ENCODE peak calls at places on chromosome 4, in seven cellular contexts. S is colonic mucosa, Q is psoas muscle, H is neural crest cell, B is GM06990, N is RWPE1, Z is AG09309. D is an unnamed sample.

GRCh38 chr4:23759066-23759465 is 130.8 kb downstream of the PPARGC1A start:
- DNase-seq in S (no peak), Q (no peak), H (no peak), B (no peak), N (no peak), Z (no peak), D (no peak)

GRCh38 chr4:102483120-102483519 is 18.0 kb upstream of the NFKB1 start:
- DNase-seq in S (no peak), Q (no peak), H (no peak), B (no peak), N (no peak), Z (no peak), D (no peak)

GRCh38 chr4:123300222-123300621 is 96.4 kb upstream of the SPRY1 start:
- DNase-seq in S (no peak), Q (no peak), H (no peak), B (no peak), N (no peak), Z (no peak), D (no peak)

GRCh38 chr4:1836650-1837049 is 19.3 kb downstream of the LETM1 start:
- DNase-seq in S (no peak), Q (no peak), H (no peak), B (no peak), N (no peak), Z (no peak), D (no peak)

GRCh38 chr4:2560167-2560566 is 23.7 kb downstream of the FAM193A start:
- DNase-seq in S (no peak), Q (no peak), H (no peak), B (no peak), N (no peak), Z (no peak), D (no peak)

GRCh38 chr4:40212674-40213504 is 16.1 kb downstream of the RHOH start:
- DNase-seq in S (no peak), Q (no peak), H (no peak), B (no peak), N (no peak), Z (no peak), D (peak; percentile 4)

GRCh38 chr4:129342820-129343219 is 246.9 kb downstream of the C4orf33 start:
- DNase-seq in S (no peak), Q (no peak), H (no peak), B (no peak), N (peak; percentile 76), Z (peak; percentile 78), D (no peak)

GRCh38 chr4:69957209-69957608 is 8.3 kb downstream of the CSN2 start:
- DNase-seq in S (no peak), Q (no peak), H (no peak), B (no peak), N (no peak), Z (no peak), D (no peak)

GRCh38 chr4:184293552-184293951 is 75.9 kb upstream of the ENPP6 start:
- DNase-seq in S (peak; percentile 42), Q (no peak), H (no peak), B (no peak), N (no peak), Z (no peak), D (no peak)

GRCh38 chr4:163694385-163694784 is 199.9 kb downstream of the TMA16 start:
- DNase-seq in S (no peak), Q (no peak), H (no peak), B (no peak), N (peak; percentile 27), Z (no peak), D (no peak)

GRCh38 chr4:94375364-94375763 is 32.7 kb upstream of the HPGDS start:
- DNase-seq in S (no peak), Q (no peak), H (no peak), B (no peak), N (no peak), Z (no peak), D (no peak)

GRCh38 chr4:99723555-99724450 is 66.2 kb upstream of the C4orf54 start:
- DNase-seq in S (peak; percentile 54), Q (peak; percentile 88), H (no peak), B (no peak), N (peak; percentile 82), Z (peak; percentile 10), D (peak; percentile 19)

GRCh38 chr4:170128219-170128804 is 38.6 kb upstream of the AADAT start:
- DNase-seq in S (no peak), Q (no peak), H (no peak), B (no peak), N (no peak), Z (no peak), D (no peak)

GRCh38 chr4:96009720-96010119 is 169.8 kb downstream of the PDHA2 start:
- DNase-seq in S (no peak), Q (no peak), H (no peak), B (no peak), N (peak; percentile 34), Z (no peak), D (no peak)

GRCh38 chr4:158121203-158121586 is 51.6 kb downstream of the GASK1B start:
- DNase-seq in S (no peak), Q (no peak), H (no peak), B (no peak), N (peak; percentile 6), Z (peak; percentile 96), D (no peak)

GRCh38 chr4:7828011-7828720 is 111.5 kb downstream of the AFAP1 start:
- DNase-seq in S (peak; percentile 54), Q (peak; percentile 75), H (no peak), B (peak; percentile 25), N (peak; percentile 60), Z (peak; percentile 99), D (peak; percentile 76)

GRCh38 chr4:133146574-133147198 is 2.4 kb upstream of the PCDH10 start:
- DNase-seq in S (no peak), Q (peak; percentile 34), H (peak; percentile 73), B (no peak), N (no peak), Z (no peak), D (peak; percentile 52)

GRCh38 chr4:97309111-97309510 is 834.2 kb downstream of the STPG2 start:
- DNase-seq in S (no peak), Q (no peak), H (no peak), B (no peak), N (no peak), Z (no peak), D (no peak)

GRCh38 chr4:183960021-183960420 is 54.9 kb downstream of the STOX2 start:
- DNase-seq in S (peak; percentile 32), Q (peak; percentile 70), H (peak; percentile 64), B (no peak), N (peak; percentile 13), Z (no peak), D (no peak)

GRCh38 chr4:15961778-15962510 is 1.0 kb downstream of the FGFBP2 start:
- DNase-seq in S (no peak), Q (no peak), H (no peak), B (no peak), N (no peak), Z (no peak), D (peak; percentile 81)

GRCh38 chr4:74444891-74445642 is at the start of gene AREG:
- DNase-seq in S (peak; percentile 90), Q (peak; percentile 75), H (peak; percentile 20), B (peak; percentile 79), N (peak; percentile 87), Z (no peak), D (peak; percentile 91)

GRCh38 chr4:64899563-64899962 is 490.3 kb upstream of the TECRL start:
- DNase-seq in S (no peak), Q (no peak), H (no peak), B (no peak), N (no peak), Z (no peak), D (no peak)

GRCh38 chr4:111283066-111283677 is 660.3 kb upstream of the PITX2 start:
- DNase-seq in S (peak; percentile 74), Q (peak; percentile 69), H (peak; percentile 62), B (peak; percentile 7), N (peak; percentile 21), Z (peak; percentile 3), D (peak; percentile 65)

DNA sequence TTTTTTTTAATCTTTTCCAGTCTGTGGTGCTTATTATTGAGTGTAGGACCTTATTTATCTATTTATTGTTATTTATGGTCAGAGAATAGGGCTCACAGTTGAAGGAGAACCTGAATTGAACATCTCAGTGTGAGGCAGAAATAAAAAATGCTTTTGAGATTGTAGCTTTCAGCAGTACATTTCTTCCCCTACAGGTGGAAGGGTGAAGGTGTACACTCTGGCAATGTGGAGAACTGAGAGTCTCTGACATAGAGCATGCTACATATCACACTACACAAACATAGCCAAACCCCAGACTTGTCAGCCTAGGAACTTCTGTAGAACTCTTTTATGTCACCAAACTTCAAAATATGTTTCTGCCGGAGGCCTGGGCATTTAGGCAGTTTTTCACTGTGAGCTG is 140.2 kb downstream of the STIM2 start:
- DNase-seq in S (no peak), Q (no peak), H (no peak), B (no peak), N (peak; percentile 5), Z (no peak), D (no peak)
- TF ChIP-seq CTCF in S (no peak), Q (peak; percentile 11), H (peak; percentile 49), B (peak; percentile 57), N (no peak), Z (no peak), D (peak; percentile 48)

GRCh38 chr4:52588771-52589591 is 70.1 kb downstream of the USP46 start:
- DNase-seq in S (no peak), Q (no peak), H (no peak), B (no peak), N (peak; percentile 4), Z (peak; percentile 44), D (peak; percentile 49)

GRCh38 chr4:52592287-52592686 is 66.8 kb downstream of the USP46 start:
- DNase-seq in S (no peak), Q (no peak), H (no peak), B (no peak), N (no peak), Z (no peak), D (no peak)

GRCh38 chr4:52585379-52585778 is 73.7 kb downstream of the USP46 start:
- DNase-seq in S (no peak), Q (no peak), H (no peak), B (no peak), N (no peak), Z (no peak), D (no peak)

GRCh38 chr4:52586069-52586468 is 73.0 kb downstream of the USP46 start:
- DNase-seq in S (no peak), Q (no peak), H (no peak), B (no peak), N (no peak), Z (no peak), D (no peak)

DNA sequence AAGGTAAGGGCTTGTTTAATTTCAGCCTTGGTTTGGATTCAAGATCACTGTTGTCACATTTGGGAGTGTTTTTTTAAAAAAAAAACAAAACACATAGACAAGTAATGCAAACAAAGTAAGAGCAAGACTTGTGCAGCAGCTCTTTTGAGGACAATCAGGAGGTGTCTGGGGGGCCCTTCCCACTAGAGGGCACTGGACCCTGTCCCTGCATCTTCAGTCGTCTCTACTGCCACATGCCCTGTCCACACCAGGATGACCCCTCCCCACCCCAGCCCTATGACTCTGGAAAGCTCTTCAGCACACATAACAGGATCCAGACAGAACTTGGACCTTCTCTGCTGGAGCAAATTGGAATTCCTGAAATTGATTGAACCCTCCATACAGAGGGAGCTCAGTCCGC is 71.0 kb downstream of the USP46 start:
- DNase-seq in S (no peak), Q (peak; percentile 51), H (peak; percentile 12), B (no peak), N (peak; percentile 11), Z (no peak), D (peak; percentile 40)
- TF ChIP-seq CTCF in S (no peak), Q (peak; percentile 46), H (peak; percentile 51), B (peak; percentile 76), N (peak; percentile 23), Z (peak; percentile 44), D (peak; percentile 56)

GRCh38 chr4:81467672-81467964 is 4.1 kb downstream of the RASGEF1B start:
- DNase-seq in S (no peak), Q (no peak), H (no peak), B (no peak), N (no peak), Z (no peak), D (no peak)
- TF ChIP-seq CTCF in S (no peak), Q (no peak), H (no peak), B (no peak), N (peak; percentile 50), Z (no peak), D (peak; percentile 63)

GRCh38 chr4:173318648-173319211 is 15.4 kb downstream of the HMGB2 start:
- DNase-seq in S (no peak), Q (no peak), H (no peak), B (peak; percentile 30), N (peak; percentile 29), Z (no peak), D (no peak)
- TF ChIP-seq CTCF in S (peak; percentile 21), Q (peak; percentile 66), H (peak; percentile 63), B (peak; percentile 20), N (no peak), Z (peak; percentile 22), D (peak; percentile 65)

D was measured in activated CD8-positive, alpha-beta T cell treated with anti-CD3 and anti-CD28 coated beads for 36 hours.